ENCODE peak calls at places on chromosomes 3 and 15, in six cellular contexts. One of them, this sample, is unnamed.

GRCh38 chr15:72534522-72534921 is 60.4 kb downstream of the ARIH1 start:
- DNase-seq in esophagus muscularis mucosa: no peak
- DNase-seq in A549: no peak
- DNase-seq in suprapubic skin: no peak
- DNase-seq in Peyer's patch: no peak
- DNase-seq in sigmoid colon: no peak
- DNase-seq in this sample: no peak

GRCh38 chr3:197380786-197381185 is 82.4 kb upstream of the DLG1 start:
- DNase-seq in esophagus muscularis mucosa: no peak
- DNase-seq in A549: no peak
- DNase-seq in suprapubic skin: no peak
- DNase-seq in Peyer's patch: no peak
- DNase-seq in sigmoid colon: peak
- DNase-seq in this sample: no peak

GRCh38 chr3:182959474-182960350 is 20.6 kb downstream of the DCUN1D1 start:
- DNase-seq in esophagus muscularis mucosa: no peak
- DNase-seq in A549: no peak
- DNase-seq in suprapubic skin: no peak
- DNase-seq in Peyer's patch: no peak
- DNase-seq in sigmoid colon: no peak
- DNase-seq in this sample: no peak

GRCh38 chr3:49476563-49476962 is 6.5 kb downstream of the DAG1 start:
- DNase-seq in esophagus muscularis mucosa: no peak
- DNase-seq in A549: no peak
- DNase-seq in suprapubic skin: no peak
- DNase-seq in Peyer's patch: no peak
- DNase-seq in sigmoid colon: no peak
- DNase-seq in this sample: no peak

GRCh38 chr3:25854635-25855034 is 64.7 kb downstream of the OXSM start:
- DNase-seq in esophagus muscularis mucosa: no peak
- DNase-seq in A549: peak
- DNase-seq in suprapubic skin: no peak
- DNase-seq in Peyer's patch: no peak
- DNase-seq in sigmoid colon: no peak
- DNase-seq in this sample: no peak

GRCh38 chr3:180700941-180701340 is 21.7 kb upstream of the CCDC39 start:
- DNase-seq in esophagus muscularis mucosa: no peak
- DNase-seq in A549: no peak
- DNase-seq in suprapubic skin: no peak
- DNase-seq in Peyer's patch: no peak
- DNase-seq in sigmoid colon: no peak
- DNase-seq in this sample: no peak

GRCh38 chr15:92545996-92546395 is 109.6 kb downstream of the FAM174B start:
- DNase-seq in esophagus muscularis mucosa: no peak
- DNase-seq in A549: no peak
- DNase-seq in suprapubic skin: no peak
- DNase-seq in Peyer's patch: no peak
- DNase-seq in sigmoid colon: no peak
- DNase-seq in this sample: no peak

GRCh38 chr15:51801391-51801835 is 28.0 kb upstream of the TMOD3 start:
- DNase-seq in esophagus muscularis mucosa: no peak
- DNase-seq in A549: peak
- DNase-seq in suprapubic skin: no peak
- DNase-seq in Peyer's patch: no peak
- DNase-seq in sigmoid colon: no peak
- DNase-seq in this sample: no peak

GRCh38 chr3:155745795-155746550 is 1.1 kb upstream of the PLCH1 start:
- DNase-seq in esophagus muscularis mucosa: no peak
- DNase-seq in A549: peak
- DNase-seq in suprapubic skin: no peak
- DNase-seq in Peyer's patch: peak
- DNase-seq in sigmoid colon: no peak
- DNase-seq in this sample: no peak

GRCh38 chr3:24048843-24049242 is 103.8 kb downstream of the NR1D2 start:
- DNase-seq in esophagus muscularis mucosa: no peak
- DNase-seq in A549: no peak
- DNase-seq in suprapubic skin: no peak
- DNase-seq in Peyer's patch: no peak
- DNase-seq in sigmoid colon: no peak
- DNase-seq in this sample: no peak

GRCh38 chr3:24043985-24044384 is 98.9 kb downstream of the NR1D2 start:
- DNase-seq in esophagus muscularis mucosa: no peak
- DNase-seq in A549: no peak
- DNase-seq in suprapubic skin: no peak
- DNase-seq in Peyer's patch: no peak
- DNase-seq in sigmoid colon: no peak
- DNase-seq in this sample: no peak

GRCh38 chr3:24046214-24046613 is 101.1 kb downstream of the NR1D2 start:
- DNase-seq in esophagus muscularis mucosa: no peak
- DNase-seq in A549: no peak
- DNase-seq in suprapubic skin: no peak
- DNase-seq in Peyer's patch: no peak
- DNase-seq in sigmoid colon: no peak
- DNase-seq in this sample: no peak

GRCh38 chr3:24042879-24043567 is 97.9 kb downstream of the NR1D2 start:
- DNase-seq in esophagus muscularis mucosa: no peak
- DNase-seq in A549: no peak
- DNase-seq in suprapubic skin: no peak
- DNase-seq in Peyer's patch: no peak
- DNase-seq in sigmoid colon: no peak
- DNase-seq in this sample: no peak

GRCh38 chr3:24047513-24047912 is 102.4 kb downstream of the NR1D2 start:
- DNase-seq in esophagus muscularis mucosa: no peak
- DNase-seq in A549: no peak
- DNase-seq in suprapubic skin: no peak
- DNase-seq in Peyer's patch: no peak
- DNase-seq in sigmoid colon: no peak
- DNase-seq in this sample: no peak
- TF ChIP-seq POLR2A in esophagus muscularis mucosa: no peak
- TF ChIP-seq POLR2A in A549: no peak
- TF ChIP-seq POLR2A in suprapubic skin: no peak
- TF ChIP-seq POLR2A in Peyer's patch: no peak
- TF ChIP-seq POLR2A in sigmoid colon: no peak
- TF ChIP-seq POLR2A in this sample: no peak

GRCh38 chr3:160756907-160757623 is 1.0 kb downstream of the PPM1L start:
- DNase-seq in esophagus muscularis mucosa: no peak
- DNase-seq in A549: no peak
- DNase-seq in suprapubic skin: peak
- DNase-seq in Peyer's patch: peak
- DNase-seq in sigmoid colon: peak
- DNase-seq in this sample: no peak

GRCh38 chr3:160755776-160756304 is at the start of gene PPM1L:
- DNase-seq in esophagus muscularis mucosa: no peak
- DNase-seq in A549: peak
- DNase-seq in suprapubic skin: peak
- DNase-seq in Peyer's patch: peak
- DNase-seq in sigmoid colon: peak
- DNase-seq in this sample: no peak

GRCh38 chr3:160757624-160758106 is 1.6 kb downstream of the PPM1L start:
- DNase-seq in esophagus muscularis mucosa: no peak
- DNase-seq in A549: no peak
- DNase-seq in suprapubic skin: no peak
- DNase-seq in Peyer's patch: no peak
- DNase-seq in sigmoid colon: no peak
- DNase-seq in this sample: no peak

GRCh38 chr3:160754855-160755747 is 930 bp upstream of the PPM1L start:
- DNase-seq in esophagus muscularis mucosa: peak
- DNase-seq in A549: peak
- DNase-seq in suprapubic skin: peak
- DNase-seq in Peyer's patch: peak
- DNase-seq in sigmoid colon: peak
- DNase-seq in this sample: peak

GRCh38 chr3:160758929-160759577 is 3.0 kb downstream of the PPM1L start:
- DNase-seq in esophagus muscularis mucosa: no peak
- DNase-seq in A549: no peak
- DNase-seq in suprapubic skin: no peak
- DNase-seq in Peyer's patch: no peak
- DNase-seq in sigmoid colon: no peak
- DNase-seq in this sample: no peak
- TF ChIP-seq CTCF in esophagus muscularis mucosa: peak
- TF ChIP-seq CTCF in A549: no peak
- TF ChIP-seq CTCF in suprapubic skin: no peak
- TF ChIP-seq CTCF in Peyer's patch: no peak
- TF ChIP-seq CTCF in sigmoid colon: no peak
- TF ChIP-seq CTCF in this sample: no peak

GRCh38 chr15:50275908-50276307 is 10.4 kb upstream of the HDC start:
- DNase-seq in esophagus muscularis mucosa: no peak
- DNase-seq in A549: no peak
- DNase-seq in suprapubic skin: no peak
- DNase-seq in Peyer's patch: no peak
- DNase-seq in sigmoid colon: no peak
- DNase-seq in this sample: no peak

GRCh38 chr15:50281427-50281826 is 15.9 kb upstream of the HDC start:
- DNase-seq in esophagus muscularis mucosa: no peak
- DNase-seq in A549: no peak
- DNase-seq in suprapubic skin: no peak
- DNase-seq in Peyer's patch: no peak
- DNase-seq in sigmoid colon: no peak
- DNase-seq in this sample: no peak

GRCh38 chr15:50275091-50275490 is 9.6 kb upstream of the HDC start:
- DNase-seq in esophagus muscularis mucosa: no peak
- DNase-seq in A549: no peak
- DNase-seq in suprapubic skin: no peak
- DNase-seq in Peyer's patch: no peak
- DNase-seq in sigmoid colon: no peak
- DNase-seq in this sample: no peak

DNA sequence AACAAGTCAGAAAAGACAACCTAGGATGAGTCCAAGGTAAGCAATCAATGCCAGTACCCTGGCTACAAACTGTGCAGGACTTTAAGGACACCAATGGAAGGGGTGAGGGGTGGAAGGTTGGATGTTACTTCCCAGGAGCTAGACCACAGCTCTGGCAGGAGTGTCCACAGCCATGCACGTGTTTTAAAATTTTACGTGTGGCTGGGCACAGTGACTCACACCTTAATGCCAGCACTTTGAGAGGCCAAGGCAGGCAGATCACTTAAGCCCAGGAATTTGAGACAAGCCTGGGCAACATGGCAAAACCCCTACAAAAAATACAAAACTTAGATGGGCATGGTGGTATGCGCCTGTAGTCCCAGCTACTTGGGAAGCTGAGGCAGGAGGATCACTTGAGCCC is 14.7 kb upstream of the HDC start:
- DNase-seq in esophagus muscularis mucosa: no peak
- DNase-seq in A549: no peak
- DNase-seq in suprapubic skin: no peak
- DNase-seq in Peyer's patch: no peak
- DNase-seq in sigmoid colon: no peak
- DNase-seq in this sample: no peak
- TF ChIP-seq POLR2A in esophagus muscularis mucosa: no peak
- TF ChIP-seq POLR2A in A549: no peak
- TF ChIP-seq POLR2A in suprapubic skin: no peak
- TF ChIP-seq POLR2A in Peyer's patch: no peak
- TF ChIP-seq POLR2A in sigmoid colon: no peak
- TF ChIP-seq POLR2A in this sample: no peak

DNA sequence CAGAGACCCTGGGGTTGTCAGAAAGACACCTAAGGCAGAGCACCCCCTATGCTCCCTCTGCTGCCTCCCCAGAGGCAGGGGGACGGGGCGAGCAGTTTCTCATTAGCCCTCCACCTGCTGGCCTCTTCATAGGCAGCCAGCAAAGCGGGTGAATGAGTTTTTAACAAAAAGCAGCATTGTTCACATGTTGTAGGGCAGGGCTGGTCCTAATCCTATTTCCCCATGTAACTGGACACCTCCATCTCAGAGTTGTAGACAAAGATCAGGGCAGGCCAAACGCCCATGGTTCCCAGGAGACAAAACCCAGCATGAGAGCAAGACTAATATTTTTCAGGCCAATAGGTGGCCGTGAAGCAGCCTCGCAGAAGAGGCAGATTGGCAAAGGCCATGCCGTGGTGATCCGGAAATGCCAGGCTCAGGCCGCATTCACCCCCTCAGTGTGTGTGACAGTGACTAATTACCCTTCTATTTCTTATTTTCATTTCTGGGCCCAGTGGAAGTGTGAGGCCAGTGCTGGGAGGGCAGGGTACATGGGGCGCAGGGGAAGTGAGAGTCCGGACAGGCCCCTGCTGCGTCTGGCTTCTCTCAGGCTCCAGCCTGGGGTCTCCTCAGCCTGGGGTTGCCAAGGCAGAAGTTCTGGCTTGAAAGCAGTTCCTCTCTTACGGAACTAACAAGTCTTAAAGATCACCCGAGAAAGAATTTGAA is 64.7 kb downstream of the BOC start:
- DNase-seq in esophagus muscularis mucosa: no peak
- DNase-seq in A549: no peak
- DNase-seq in suprapubic skin: no peak
- DNase-seq in Peyer's patch: no peak
- DNase-seq in sigmoid colon: peak
- DNase-seq in this sample: no peak
- TF ChIP-seq CTCF in esophagus muscularis mucosa: peak
- TF ChIP-seq CTCF in A549: no peak
- TF ChIP-seq CTCF in suprapubic skin: no peak
- TF ChIP-seq CTCF in Peyer's patch: no peak
- TF ChIP-seq CTCF in sigmoid colon: peak
- TF ChIP-seq CTCF in this sample: no peak

GRCh38 chr3:30607032-30607833 is 832 bp downstream of the TGFBR2 start:
- DNase-seq in esophagus muscularis mucosa: peak
- DNase-seq in A549: no peak
- DNase-seq in suprapubic skin: peak
- DNase-seq in Peyer's patch: peak
- DNase-seq in sigmoid colon: peak
- DNase-seq in this sample: no peak
- TF ChIP-seq POLR2A in esophagus muscularis mucosa: peak
- TF ChIP-seq POLR2A in A549: no peak
- TF ChIP-seq POLR2A in suprapubic skin: no peak
- TF ChIP-seq POLR2A in Peyer's patch: peak
- TF ChIP-seq POLR2A in sigmoid colon: peak
- TF ChIP-seq POLR2A in this sample: peak

DNA sequence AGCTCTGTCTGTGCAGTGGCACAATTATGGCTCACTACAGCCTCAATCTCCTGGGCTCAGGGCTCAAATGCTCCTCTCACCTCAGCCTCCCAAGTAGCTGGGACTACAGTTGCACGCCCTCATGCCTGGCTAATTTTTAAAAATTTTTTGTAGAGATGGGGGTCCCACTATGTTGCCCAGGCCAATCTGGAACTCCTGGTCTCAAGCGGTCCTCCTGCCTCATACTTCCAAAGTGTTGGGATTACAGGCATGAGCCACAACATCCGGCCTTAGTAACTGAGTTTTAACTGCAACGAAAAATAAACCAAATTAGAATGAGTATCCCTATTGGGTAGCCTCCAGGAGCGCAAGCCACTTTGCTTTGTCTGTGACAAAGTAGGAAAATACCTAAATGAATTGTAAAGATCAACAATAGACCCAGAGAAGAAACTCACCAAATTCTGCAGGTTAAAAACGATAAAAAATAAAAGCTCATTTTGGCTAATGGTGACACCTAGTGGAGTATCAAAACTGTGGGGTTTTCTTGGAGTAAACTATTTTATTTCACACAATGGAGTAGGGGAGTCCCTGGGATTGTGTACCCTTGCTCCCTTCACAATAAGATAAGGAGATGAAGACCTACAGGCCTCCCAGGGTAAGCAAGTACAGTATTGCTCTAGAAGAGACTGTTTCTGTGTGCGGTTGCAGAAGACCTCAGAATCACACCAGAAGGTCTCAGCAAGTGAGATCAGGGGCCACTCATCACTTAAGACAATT is 21.0 kb upstream of the CA12 start:
- DNase-seq in esophagus muscularis mucosa: no peak
- DNase-seq in A549: peak
- DNase-seq in suprapubic skin: no peak
- DNase-seq in Peyer's patch: no peak
- DNase-seq in sigmoid colon: no peak
- DNase-seq in this sample: no peak
- TF ChIP-seq CTCF in esophagus muscularis mucosa: peak
- TF ChIP-seq CTCF in A549: peak
- TF ChIP-seq CTCF in suprapubic skin: peak
- TF ChIP-seq CTCF in Peyer's patch: peak
- TF ChIP-seq CTCF in sigmoid colon: peak
- TF ChIP-seq CTCF in this sample: peak

This sample was measured in vagina.